ENCODE peak calls at places on chromosomes 4 and X, in five cellular contexts. M is psoas muscle, Z is endodermal cell, F is amniotic stem cell, N is fibroblast of the aortic adventitia. I is an unnamed sample.

GRCh38 chrX:12890467-12890866 is 16.0 kb upstream of the TLR8 start:
- DNase-seq in M (no peak), Z (no peak), F (no peak), N (peak; percentile 8), I (no peak)

GRCh38 chr4:48570646-48571220 is 80.7 kb downstream of the ZAR1 start:
- DNase-seq in M (no peak), Z (no peak), F (peak; percentile 32), N (peak; percentile 20), I (no peak)

GRCh38 chr4:83436680-83437079 is 18.9 kb downstream of the HELQ start:
- DNase-seq in M (no peak), Z (peak; percentile 55), F (no peak), N (no peak), I (no peak)

GRCh38 chr4:80918004-80918403 is 112.5 kb upstream of the BMP3 start:
- DNase-seq in M (no peak), Z (no peak), F (no peak), N (peak; percentile 54), I (no peak)

GRCh38 chr4:35556387-35556786 is 687.9 kb downstream of the ARAP2 start:
- DNase-seq in M (no peak), Z (no peak), F (no peak), N (no peak), I (no peak)

GRCh38 chr4:86961103-86961502 is 26.3 kb downstream of the AFF1 start:
- DNase-seq in M (no peak), Z (no peak), F (no peak), N (no peak), I (no peak)

GRCh38 chr4:109959195-109959594 is 46.5 kb downstream of the EGF start:
- DNase-seq in M (no peak), Z (no peak), F (no peak), N (no peak), I (no peak)

GRCh38 chr4:101355767-101356702 is 8.7 kb upstream of the PPP3CA start:
- DNase-seq in M (no peak), Z (no peak), F (no peak), N (peak; percentile 87), I (no peak)

GRCh38 chr4:26815686-26816085 is 45.0 kb upstream of the STIM2 start:
- DNase-seq in M (no peak), Z (no peak), F (no peak), N (no peak), I (no peak)

GRCh38 chrX:119482497-119483480 is 14.5 kb downstream of the SLC25A5 start:
- DNase-seq in M (peak; percentile 76), Z (peak; percentile 88), F (no peak), N (peak; percentile 44), I (peak; percentile 71)

GRCh38 chr4:184165291-184165690 is 52.4 kb downstream of the ENPP6 start:
- DNase-seq in M (no peak), Z (peak; percentile 71), F (no peak), N (no peak), I (no peak)

GRCh38 chrX:15566244-15566643 is 34.5 kb downstream of the ACE2 start:
- DNase-seq in M (no peak), Z (no peak), F (no peak), N (no peak), I (no peak)

GRCh38 chrX:31600823-31601222 is 529.0 kb upstream of the FTHL17 start:
- DNase-seq in M (no peak), Z (no peak), F (no peak), N (no peak), I (no peak)

GRCh38 chr4:66574145-66574978 is 904.1 kb upstream of the EPHA5 start:
- DNase-seq in M (no peak), Z (peak; percentile 58), F (no peak), N (peak; percentile 96), I (no peak)

GRCh38 chrX:38347136-38347535 is 5.3 kb upstream of the OTC start:
- DNase-seq in M (no peak), Z (no peak), F (no peak), N (peak; percentile 56), I (no peak)

GRCh38 chr4:6092131-6092530 is 73.9 kb upstream of the C4orf50 start:
- DNase-seq in M (no peak), Z (peak; percentile 72), F (no peak), N (no peak), I (no peak)

GRCh38 chr4:173386751-173387150 is 12.2 kb downstream of the SCRG1 start:
- DNase-seq in M (no peak), Z (no peak), F (no peak), N (no peak), I (no peak)

GRCh38 chr4:159764343-159764952 is 661.6 kb downstream of the RAPGEF2 start:
- DNase-seq in M (no peak), Z (peak; percentile 63), F (peak; percentile 1), N (peak; percentile 22), I (no peak)

GRCh38 chr4:24965627-24966026 is 52.8 kb upstream of the CCDC149 start:
- DNase-seq in M (no peak), Z (peak; percentile 65), F (no peak), N (no peak), I (no peak)

GRCh38 chr4:155889036-155889793 is 14.3 kb upstream of the TDO2 start:
- DNase-seq in M (no peak), Z (no peak), F (peak; percentile 20), N (peak; percentile 97), I (no peak)

GRCh38 chrX:148024425-148025148 is 43.5 kb downstream of the FMR1NB start:
- DNase-seq in M (no peak), Z (no peak), F (no peak), N (no peak), I (no peak)

GRCh38 chr4:105633241-105633640 is 75.2 kb downstream of the INTS12 start:
- DNase-seq in M (no peak), Z (no peak), F (no peak), N (no peak), I (no peak)

GRCh38 chr4:70734168-70734954 is 12.6 kb downstream of the RUFY3 start:
- DNase-seq in M (no peak), Z (no peak), F (no peak), N (peak; percentile 63), I (no peak)

GRCh38 chr4:77154074-77154473 is 2.9 kb upstream of the CCNG2 start:
- DNase-seq in M (no peak), Z (no peak), F (no peak), N (no peak), I (no peak)

GRCh38 chr4:57191523-57192034 is 81.4 kb upstream of the IGFBP7 start:
- DNase-seq in M (no peak), Z (peak; percentile 80), F (no peak), N (no peak), I (no peak)

GRCh38 chr4:145131848-145132247 is 33.7 kb downstream of the ABCE1 start:
- DNase-seq in M (no peak), Z (no peak), F (no peak), N (no peak), I (no peak)

GRCh38 chr4:142549248-142549647 is 296.9 kb downstream of the INPP4B start:
- DNase-seq in M (no peak), Z (no peak), F (no peak), N (no peak), I (no peak)

GRCh38 chrX:47191331-47191730 is 2.3 kb upstream of the UBA1 start:
- DNase-seq in M (peak; percentile 43), Z (peak; percentile 72), F (no peak), N (no peak), I (no peak)

GRCh38 chr4:146183209-146183608 is 7.7 kb downstream of the LSM6 start:
- DNase-seq in M (no peak), Z (no peak), F (no peak), N (no peak), I (no peak)

GRCh38 chrX:25043192-25043591 is 27.4 kb upstream of the ARX start:
- DNase-seq in M (no peak), Z (no peak), F (no peak), N (no peak), I (no peak)

GRCh38 chr4:101356928-101357327 is 9.6 kb upstream of the PPP3CA start:
- DNase-seq in M (no peak), Z (no peak), F (peak; percentile 71), N (peak; percentile 97), I (peak; percentile 43)

GRCh38 chrX:24145340-24146186 is 4.0 kb upstream of the ZFX start:
- DNase-seq in M (no peak), Z (no peak), F (no peak), N (peak; percentile 81), I (no peak)

GRCh38 chr4:29058519-29058918 is 1661.7 kb upstream of the PCDH7 start:
- DNase-seq in M (no peak), Z (no peak), F (no peak), N (no peak), I (no peak)

GRCh38 chrX:140053841-140054240 is 88.5 kb upstream of the CXorf66 start:
- DNase-seq in M (no peak), Z (no peak), F (no peak), N (no peak), I (no peak)

GRCh38 chr4:183797041-183797444 is 108.1 kb upstream of the STOX2 start:
- DNase-seq in M (peak; percentile 57), Z (no peak), F (no peak), N (no peak), I (peak; percentile 66)

GRCh38 chr4:1249731-1250526 is 999 bp upstream of the CTBP1 start:
- DNase-seq in M (peak; percentile 70), Z (peak; percentile 76), F (no peak), N (peak; percentile 48), I (peak; percentile 55)